ENCODE peak calls at places on chromosome 1, in six cellular contexts. Y, J, E, R, T and G are unnamed samples.

GRCh38 chr1:44220001-44220751 is 6.9 kb downstream of the DMAP1 start:
- DNase-seq in Y (no peak), J (no peak), E (peak), R (peak), T (no peak), G (no peak)

GRCh38 chr1:199751962-199752687 is 275.4 kb upstream of the NR5A2 start:
- DNase-seq in Y (no peak), J (no peak), E (no peak), R (no peak), T (no peak), G (no peak)

GRCh38 chr1:7690496-7691182 is 80.5 kb upstream of the VAMP3 start:
- DNase-seq in Y (no peak), J (no peak), E (no peak), R (no peak), T (no peak), G (peak)

GRCh38 chr1:205237526-205238484 is 10.1 kb downstream of the TMCC2 start:
- DNase-seq in Y (no peak), J (peak), E (no peak), R (no peak), T (no peak), G (peak)

GRCh38 chr1:52615489-52616042 is 13.4 kb downstream of the GPX7 start:
- DNase-seq in Y (no peak), J (no peak), E (no peak), R (no peak), T (no peak), G (no peak)

GRCh38 chr1:213982814-213983588 is 4.8 kb upstream of the PROX1 start:
- DNase-seq in Y (no peak), J (no peak), E (peak), R (peak), T (no peak), G (peak)

GRCh38 chr1:116766616-116767469 is 12.6 kb downstream of the CD2 start:
- DNase-seq in Y (no peak), J (no peak), E (no peak), R (peak), T (no peak), G (no peak)

GRCh38 chr1:236545621-236546169 is 21.9 kb downstream of the LGALS8 start:
- DNase-seq in Y (no peak), J (no peak), E (no peak), R (no peak), T (no peak), G (peak)

GRCh38 chr1:33393991-33394390 is 36.9 kb downstream of the PHC2 start:
- DNase-seq in Y (no peak), J (no peak), E (no peak), R (no peak), T (no peak), G (no peak)

GRCh38 chr1:172948457-172948856 is 102.3 kb downstream of the TNFSF18 start:
- DNase-seq in Y (peak), J (no peak), E (no peak), R (peak), T (no peak), G (peak)

GRCh38 chr1:159913451-159914192 is 11.7 kb downstream of the TAGLN2 start:
- DNase-seq in Y (peak), J (no peak), E (no peak), R (no peak), T (no peak), G (no peak)

GRCh38 chr1:37482796-37483744 is 8.7 kb downstream of the ZC3H12A start:
- DNase-seq in Y (no peak), J (no peak), E (no peak), R (no peak), T (no peak), G (peak)

GRCh38 chr1:183032122-183032921 is 9.1 kb downstream of the LAMC1 start:
- DNase-seq in Y (peak), J (no peak), E (no peak), R (no peak), T (no peak), G (no peak)

GRCh38 chr1:23593556-23594148 is 34.4 kb upstream of the ID3 start:
- DNase-seq in Y (peak), J (no peak), E (peak), R (peak), T (peak), G (no peak)

GRCh38 chr1:156060937-156061636 is at the start of gene RAB25:
- DNase-seq in Y (peak), J (no peak), E (peak), R (no peak), T (no peak), G (peak)

GRCh38 chr1:36321119-36321951 is 2.1 kb downstream of the EVA1B start:
- DNase-seq in Y (no peak), J (no peak), E (peak), R (peak), T (no peak), G (peak)

GRCh38 chr1:8903908-8904650 is 25.6 kb upstream of the ENO1 start:
- DNase-seq in Y (peak), J (no peak), E (peak), R (peak), T (no peak), G (peak)

DNA sequence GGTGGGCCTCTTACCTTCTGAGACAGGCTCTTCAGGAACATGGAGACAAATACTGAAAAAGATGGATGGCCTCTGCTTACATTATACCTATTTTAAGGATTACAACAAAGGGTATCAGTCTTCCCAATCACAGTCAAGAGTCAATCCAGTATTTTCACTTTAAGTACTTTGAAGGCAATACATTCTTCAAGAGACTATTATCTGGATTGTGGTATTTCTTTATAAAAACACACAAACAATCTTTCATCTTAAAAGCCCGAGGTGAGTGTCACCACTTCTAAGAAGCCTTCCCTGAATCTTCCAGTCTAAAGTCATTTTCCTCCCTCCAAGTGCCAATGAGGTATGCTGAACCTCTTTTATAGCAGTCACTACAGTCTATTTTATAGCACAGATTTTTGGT is 45.3 kb downstream of the WASF2 start:
- DNase-seq in Y (no peak), J (no peak), E (no peak), R (no peak), T (no peak), G (no peak)
- H2AFZ ChIP-seq in Y (no peak), J (no peak), E (no peak), R (no peak), T (no peak), G (no peak)

GRCh38 chr1:66341446-66342089 is 192.4 kb upstream of the SGIP1 start:
- DNase-seq in Y (peak), J (no peak), E (no peak), R (no peak), T (no peak), G (peak)
- H3K4me2 ChIP-seq in Y (peak), J (peak), E (no peak), R (no peak), T (peak), G (peak)

GRCh38 chr1:218400624-218401023 is 55.5 kb downstream of the TGFB2 start:
- DNase-seq in Y (no peak), J (no peak), E (no peak), R (no peak), T (no peak), G (no peak)

GRCh38 chr1:218403300-218403699 is 58.2 kb downstream of the TGFB2 start:
- DNase-seq in Y (no peak), J (no peak), E (no peak), R (no peak), T (no peak), G (peak)

GRCh38 chr1:218401896-218402770 is 57.0 kb downstream of the TGFB2 start:
- DNase-seq in Y (no peak), J (no peak), E (peak), R (no peak), T (no peak), G (peak)

GRCh38 chr1:218407630-218408029 is 62.5 kb downstream of the TGFB2 start:
- DNase-seq in Y (no peak), J (no peak), E (no peak), R (no peak), T (no peak), G (no peak)

GRCh38 chr1:218402771-218403110 is 57.6 kb downstream of the TGFB2 start:
- DNase-seq in Y (no peak), J (no peak), E (no peak), R (no peak), T (no peak), G (no peak)
- H3K27ac ChIP-seq in Y (no peak), J (no peak), E (no peak), R (no peak), T (no peak), G (no peak)

DNA sequence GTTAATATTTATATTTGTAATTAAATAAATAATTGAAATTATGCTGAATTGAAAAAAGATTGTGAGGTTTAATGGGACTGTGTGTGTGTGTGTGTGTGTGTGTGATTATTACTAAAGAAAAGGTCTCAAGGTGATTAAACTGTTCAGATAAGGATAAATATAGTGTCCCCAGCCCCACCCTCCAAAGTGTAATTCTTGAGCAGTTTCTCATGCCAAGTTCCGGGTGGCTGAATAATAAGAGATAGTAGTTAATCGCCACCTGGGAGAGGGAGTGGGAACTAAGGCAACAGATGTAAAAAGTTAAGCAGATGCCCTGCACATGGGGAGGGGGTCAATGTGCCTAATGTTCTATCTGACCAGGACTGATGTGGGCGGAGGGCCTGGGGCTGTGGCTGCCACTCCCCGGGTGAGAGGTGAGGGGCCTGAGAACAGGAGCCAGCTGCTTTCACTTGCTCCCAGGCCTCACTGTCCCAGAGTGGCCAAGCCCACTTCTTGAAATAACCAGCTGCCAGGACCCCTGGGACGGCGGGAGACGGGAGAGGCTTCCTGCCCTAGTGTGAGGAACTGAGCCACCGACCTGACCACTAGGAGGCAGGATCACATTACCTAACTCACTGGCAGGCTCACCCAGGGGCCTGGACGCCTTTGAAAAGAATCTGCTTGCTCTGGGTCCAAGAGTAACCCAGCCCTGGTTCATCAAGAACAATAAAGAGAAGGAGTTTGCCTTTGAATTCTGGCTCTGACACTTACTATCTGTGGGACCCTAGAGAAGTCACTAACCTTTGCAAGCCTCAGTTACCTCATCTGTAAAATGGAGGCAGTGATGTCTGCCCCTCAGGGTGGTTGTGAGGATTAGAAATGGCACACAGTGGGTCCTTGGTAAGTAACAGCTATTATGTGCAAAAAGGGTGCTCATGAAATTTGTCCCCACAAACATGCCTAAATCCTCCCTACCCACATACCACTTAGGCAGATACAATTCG is 179.2 kb downstream of the ATG4C start:
- DNase-seq in Y (peak), J (peak), E (peak), R (peak), T (peak), G (peak)
- H2AFZ ChIP-seq in Y (no peak), J (peak), E (no peak), R (no peak), T (no peak), G (no peak)

GRCh38 chr1:45327644-45328515 is 1.2 kb downstream of the HPDL start:
- DNase-seq in Y (no peak), J (no peak), E (no peak), R (no peak), T (peak), G (peak)
- H3K4me2 ChIP-seq in Y (no peak), J (peak), E (peak), R (no peak), T (peak), G (peak)

GRCh38 chr1:15388201-15388880 is 21.3 kb upstream of the EFHD2 start:
- DNase-seq in Y (no peak), J (no peak), E (no peak), R (no peak), T (no peak), G (no peak)
- H3K27ac ChIP-seq in Y (no peak), J (no peak), E (no peak), R (no peak), T (no peak), G (no peak)

GRCh38 chr1:118627435-118627834 is 360.7 kb downstream of the TBX15 start:
- DNase-seq in Y (no peak), J (no peak), E (no peak), R (peak), T (no peak), G (no peak)
- H2AFZ ChIP-seq in Y (no peak), J (no peak), E (no peak), R (no peak), T (no peak), G (no peak)

GRCh38 chr1:10911274-10912166 is 100.9 kb upstream of the TARDBP start:
- DNase-seq in Y (no peak), J (no peak), E (no peak), R (no peak), T (no peak), G (peak)

GRCh38 chr1:10910490-10911273 is 101.8 kb upstream of the TARDBP start:
- DNase-seq in Y (no peak), J (no peak), E (no peak), R (no peak), T (peak), G (peak)

GRCh38 chr1:10908266-10908665 is 104.2 kb upstream of the TARDBP start:
- DNase-seq in Y (no peak), J (no peak), E (no peak), R (no peak), T (no peak), G (peak)

GRCh38 chr1:10912441-10912840 is 100.0 kb upstream of the TARDBP start:
- DNase-seq in Y (no peak), J (no peak), E (no peak), R (no peak), T (no peak), G (peak)

GRCh38 chr1:10909697-10910489 is 102.6 kb upstream of the TARDBP start:
- DNase-seq in Y (peak), J (peak), E (peak), R (peak), T (peak), G (peak)
- H3K4me2 ChIP-seq in Y (no peak), J (no peak), E (no peak), R (no peak), T (no peak), G (no peak)